ENCODE peak calls at places on chromosomes 4 and X, in six cellular contexts. One of them, this sample, is unnamed.

GRCh38 chrX:32985544-32985943 is 225.8 kb downstream of the DMD start:
- DNase-seq in CD8-positive, alpha-beta T cell: no peak
- DNase-seq in keratinocyte: no peak
- DNase-seq in neuronal stem cell: no peak
- DNase-seq in lower leg skin: no peak
- DNase-seq in AG04450: no peak
- DNase-seq in this sample: no peak

GRCh38 chrX:71492086-71493065 is 40.5 kb upstream of the OGT start:
- DNase-seq in neuronal stem cell: no peak
- DNase-seq in AG04450: no peak
- DNase-seq in keratinocyte: no peak
- DNase-seq in CD8-positive, alpha-beta T cell: peak
- DNase-seq in lower leg skin: peak
- DNase-seq in this sample: peak

GRCh38 chr4:73417973-73418372 is 13.9 kb downstream of the ALB start:
- DNase-seq in neuronal stem cell: peak
- DNase-seq in lower leg skin: no peak
- DNase-seq in keratinocyte: no peak
- DNase-seq in AG04450: no peak
- DNase-seq in CD8-positive, alpha-beta T cell: no peak
- DNase-seq in this sample: no peak

GRCh38 chrX:17689971-17690409 is 47.3 kb upstream of the SCML1 start:
- DNase-seq in CD8-positive, alpha-beta T cell: peak
- DNase-seq in neuronal stem cell: peak
- DNase-seq in lower leg skin: no peak
- DNase-seq in keratinocyte: no peak
- DNase-seq in AG04450: peak
- DNase-seq in this sample: no peak

GRCh38 chrX:19046343-19047215 is 62.7 kb upstream of the PHKA2 start:
- DNase-seq in CD8-positive, alpha-beta T cell: no peak
- DNase-seq in keratinocyte: no peak
- DNase-seq in neuronal stem cell: no peak
- DNase-seq in lower leg skin: no peak
- DNase-seq in AG04450: no peak
- DNase-seq in this sample: no peak

GRCh38 chr4:128776794-128777216 is 32.7 kb upstream of the JADE1 start:
- DNase-seq in keratinocyte: no peak
- DNase-seq in neuronal stem cell: no peak
- DNase-seq in CD8-positive, alpha-beta T cell: no peak
- DNase-seq in lower leg skin: no peak
- DNase-seq in AG04450: peak
- DNase-seq in this sample: no peak

GRCh38 chr4:88196523-88197185 is 38.2 kb upstream of the ABCG2 start:
- DNase-seq in keratinocyte: no peak
- DNase-seq in CD8-positive, alpha-beta T cell: no peak
- DNase-seq in neuronal stem cell: no peak
- DNase-seq in AG04450: no peak
- DNase-seq in lower leg skin: no peak
- DNase-seq in this sample: no peak

GRCh38 chr4:121706595-121707021 is 9.8 kb upstream of the ANXA5 start:
- DNase-seq in neuronal stem cell: no peak
- DNase-seq in CD8-positive, alpha-beta T cell: peak
- DNase-seq in keratinocyte: no peak
- DNase-seq in AG04450: no peak
- DNase-seq in lower leg skin: no peak
- DNase-seq in this sample: no peak

GRCh38 chr4:54091637-54092404 is 8.1 kb upstream of the GSX2 start:
- DNase-seq in CD8-positive, alpha-beta T cell: peak
- DNase-seq in neuronal stem cell: no peak
- DNase-seq in keratinocyte: peak
- DNase-seq in AG04450: no peak
- DNase-seq in lower leg skin: peak
- DNase-seq in this sample: peak

GRCh38 chr4:55087930-55088293 is 37.5 kb downstream of the KDR start:
- DNase-seq in keratinocyte: no peak
- DNase-seq in neuronal stem cell: no peak
- DNase-seq in AG04450: no peak
- DNase-seq in lower leg skin: no peak
- DNase-seq in CD8-positive, alpha-beta T cell: no peak
- DNase-seq in this sample: no peak

GRCh38 chr4:3442959-3443749 is 1.4 kb downstream of the HGFAC start:
- DNase-seq in keratinocyte: no peak
- DNase-seq in lower leg skin: no peak
- DNase-seq in CD8-positive, alpha-beta T cell: peak
- DNase-seq in neuronal stem cell: peak
- DNase-seq in AG04450: no peak
- DNase-seq in this sample: peak

GRCh38 chr4:185128272-185129119 is 14.6 kb upstream of the SLC25A4 start:
- DNase-seq in lower leg skin: no peak
- DNase-seq in neuronal stem cell: peak
- DNase-seq in AG04450: no peak
- DNase-seq in keratinocyte: no peak
- DNase-seq in CD8-positive, alpha-beta T cell: peak
- DNase-seq in this sample: peak

GRCh38 chr4:87559090-87559837 is 30.1 kb upstream of the SPARCL1 start:
- DNase-seq in CD8-positive, alpha-beta T cell: peak
- DNase-seq in lower leg skin: no peak
- DNase-seq in neuronal stem cell: peak
- DNase-seq in AG04450: no peak
- DNase-seq in keratinocyte: no peak
- DNase-seq in this sample: no peak

GRCh38 chrX:54415534-54416350 is 24.5 kb upstream of the TSR2 start:
- DNase-seq in CD8-positive, alpha-beta T cell: no peak
- DNase-seq in lower leg skin: no peak
- DNase-seq in AG04450: no peak
- DNase-seq in keratinocyte: no peak
- DNase-seq in neuronal stem cell: peak
- DNase-seq in this sample: no peak
- H3K4me3 ChIP-seq in CD8-positive, alpha-beta T cell: no peak
- H3K4me3 ChIP-seq in lower leg skin: no peak
- H3K4me3 ChIP-seq in AG04450: no peak
- H3K4me3 ChIP-seq in keratinocyte: no peak
- H3K4me3 ChIP-seq in neuronal stem cell: no peak
- H3K4me3 ChIP-seq in this sample: no peak

DNA sequence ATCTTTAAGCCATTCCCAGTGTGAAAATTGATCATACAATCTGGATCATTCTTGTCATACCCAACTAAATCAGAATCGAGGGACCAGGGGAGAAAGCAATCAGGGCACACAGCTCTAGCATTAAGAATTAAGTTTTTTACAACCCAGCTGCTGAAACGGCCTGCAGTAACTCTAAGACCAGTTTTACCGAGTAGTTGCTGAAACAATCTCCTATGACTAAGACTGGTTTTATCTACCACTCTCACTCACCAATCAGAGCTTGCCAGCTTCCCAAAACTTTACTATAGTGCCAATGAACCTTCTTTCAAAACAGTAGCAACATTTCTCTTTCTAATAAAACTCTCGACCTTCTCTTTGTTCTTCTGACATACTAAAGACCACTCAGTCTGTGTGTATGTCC is 2.8 kb upstream of the SAP30 start:
- DNase-seq in CD8-positive, alpha-beta T cell: no peak
- DNase-seq in keratinocyte: no peak
- DNase-seq in neuronal stem cell: no peak
- DNase-seq in lower leg skin: no peak
- DNase-seq in AG04450: no peak
- DNase-seq in this sample: no peak
- H3K4me3 ChIP-seq in CD8-positive, alpha-beta T cell: no peak
- H3K4me3 ChIP-seq in keratinocyte: no peak
- H3K4me3 ChIP-seq in neuronal stem cell: no peak
- H3K4me3 ChIP-seq in lower leg skin: no peak
- H3K4me3 ChIP-seq in AG04450: no peak
- H3K4me3 ChIP-seq in this sample: no peak

GRCh38 chr4:25913851-25914669 is at the start of gene SMIM20:
- DNase-seq in keratinocyte: peak
- DNase-seq in neuronal stem cell: peak
- DNase-seq in lower leg skin: peak
- DNase-seq in AG04450: peak
- DNase-seq in CD8-positive, alpha-beta T cell: peak
- DNase-seq in this sample: peak

GRCh38 chr4:25913056-25913850 is 767 bp upstream of the SMIM20 start:
- DNase-seq in neuronal stem cell: no peak
- DNase-seq in keratinocyte: no peak
- DNase-seq in CD8-positive, alpha-beta T cell: peak
- DNase-seq in lower leg skin: peak
- DNase-seq in AG04450: no peak
- DNase-seq in this sample: peak

GRCh38 chr4:25916870-25917269 is 2.9 kb downstream of the SMIM20 start:
- DNase-seq in neuronal stem cell: no peak
- DNase-seq in CD8-positive, alpha-beta T cell: no peak
- DNase-seq in AG04450: no peak
- DNase-seq in lower leg skin: no peak
- DNase-seq in keratinocyte: no peak
- DNase-seq in this sample: no peak

GRCh38 chr4:25915359-25915716 is 1.3 kb downstream of the SMIM20 start:
- DNase-seq in AG04450: no peak
- DNase-seq in CD8-positive, alpha-beta T cell: no peak
- DNase-seq in lower leg skin: no peak
- DNase-seq in neuronal stem cell: no peak
- DNase-seq in keratinocyte: no peak
- DNase-seq in this sample: no peak

GRCh38 chr4:25914670-25915358 is 794 bp downstream of the SMIM20 start:
- DNase-seq in neuronal stem cell: no peak
- DNase-seq in CD8-positive, alpha-beta T cell: no peak
- DNase-seq in lower leg skin: no peak
- DNase-seq in AG04450: no peak
- DNase-seq in keratinocyte: no peak
- DNase-seq in this sample: no peak
- H3K4me3 ChIP-seq in neuronal stem cell: peak
- H3K4me3 ChIP-seq in CD8-positive, alpha-beta T cell: peak
- H3K4me3 ChIP-seq in lower leg skin: peak
- H3K4me3 ChIP-seq in AG04450: peak
- H3K4me3 ChIP-seq in keratinocyte: peak
- H3K4me3 ChIP-seq in this sample: peak

DNA sequence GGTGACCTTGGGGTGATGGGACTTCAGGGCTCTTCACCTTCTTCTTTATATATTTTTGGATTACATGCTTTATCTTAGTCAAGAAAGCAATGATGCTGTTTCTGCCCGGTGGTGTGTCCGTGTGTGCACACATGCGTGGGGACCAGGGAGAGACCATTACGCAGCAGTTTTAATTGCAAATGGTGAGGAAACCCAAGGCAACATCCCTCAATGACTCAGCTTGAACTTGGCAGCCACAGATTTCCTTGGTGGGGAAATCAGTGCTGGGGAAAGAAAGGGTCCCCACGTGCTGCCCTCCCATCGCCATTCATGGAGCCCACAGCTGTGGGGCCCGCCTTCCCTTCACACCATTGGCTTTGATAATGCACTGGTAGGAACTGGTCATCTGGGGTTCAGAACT is 46.2 kb upstream of the C4orf50 start:
- DNase-seq in lower leg skin: no peak
- DNase-seq in neuronal stem cell: no peak
- DNase-seq in CD8-positive, alpha-beta T cell: no peak
- DNase-seq in AG04450: no peak
- DNase-seq in keratinocyte: no peak
- DNase-seq in this sample: no peak
- H3K4me3 ChIP-seq in lower leg skin: no peak
- H3K4me3 ChIP-seq in neuronal stem cell: no peak
- H3K4me3 ChIP-seq in CD8-positive, alpha-beta T cell: no peak
- H3K4me3 ChIP-seq in AG04450: no peak
- H3K4me3 ChIP-seq in keratinocyte: no peak
- H3K4me3 ChIP-seq in this sample: no peak

DNA sequence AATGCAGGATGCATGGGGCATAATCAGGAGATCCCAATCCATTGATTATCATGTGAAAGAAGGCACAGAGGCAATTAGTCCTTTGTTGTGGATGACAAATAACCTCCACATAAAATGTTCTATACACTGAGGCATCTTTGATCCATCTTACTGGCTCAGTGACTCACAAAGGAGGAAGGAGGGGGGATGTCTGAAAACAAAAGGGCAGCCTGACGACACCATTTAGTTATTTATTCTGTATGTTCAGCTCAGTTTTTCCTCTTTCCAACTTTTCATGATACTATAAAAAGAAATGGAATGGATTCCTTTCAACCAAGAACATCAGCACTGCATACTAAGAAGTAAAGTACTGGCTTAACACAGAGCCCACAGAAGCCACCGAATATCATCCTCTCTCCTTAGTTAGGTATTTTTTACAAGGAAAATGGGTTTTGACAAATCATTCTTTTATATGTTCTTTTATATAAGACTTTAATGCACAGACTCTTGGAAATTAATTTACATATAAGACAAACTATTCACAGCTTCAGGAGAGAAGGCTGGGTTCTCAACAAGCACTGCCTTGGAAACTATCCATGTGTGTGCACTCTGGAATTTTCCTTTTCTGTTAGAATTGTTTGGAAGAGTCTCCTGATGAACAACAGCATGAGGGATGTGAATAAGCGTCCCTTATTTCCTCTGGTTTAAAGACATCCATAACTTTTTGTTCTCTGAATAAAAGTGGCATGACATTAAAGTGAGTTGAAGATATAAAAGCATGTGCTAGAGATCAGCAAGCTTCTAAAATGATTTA is 135.6 kb downstream of the TSPAN5 start:
- DNase-seq in keratinocyte: no peak
- DNase-seq in neuronal stem cell: peak
- DNase-seq in lower leg skin: no peak
- DNase-seq in AG04450: peak
- DNase-seq in CD8-positive, alpha-beta T cell: no peak
- DNase-seq in this sample: no peak
- H3K4me3 ChIP-seq in keratinocyte: peak
- H3K4me3 ChIP-seq in neuronal stem cell: no peak
- H3K4me3 ChIP-seq in lower leg skin: no peak
- H3K4me3 ChIP-seq in AG04450: no peak
- H3K4me3 ChIP-seq in CD8-positive, alpha-beta T cell: no peak
- H3K4me3 ChIP-seq in this sample: no peak

DNA sequence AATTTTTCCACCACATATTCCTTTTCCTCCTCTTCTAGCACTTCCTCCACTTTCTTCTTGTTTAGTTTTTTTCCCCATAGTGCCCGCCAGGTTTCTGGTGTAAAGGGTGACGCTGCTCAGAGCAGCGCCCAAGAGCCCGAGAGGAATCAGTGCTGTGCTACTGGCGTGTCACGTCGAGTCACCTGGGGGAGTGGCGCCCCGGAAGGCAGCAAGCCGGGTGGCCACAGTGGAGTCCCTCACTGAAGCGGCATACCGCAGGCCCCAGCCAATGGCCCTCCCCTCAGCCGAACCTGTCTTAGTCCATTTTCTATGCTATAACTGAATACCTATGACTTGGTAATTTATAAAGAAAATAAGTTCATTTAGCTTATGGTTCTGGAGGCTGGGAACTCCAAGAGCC is 51.5 kb downstream of the SPIN4 start:
- DNase-seq in lower leg skin: no peak
- DNase-seq in AG04450: no peak
- DNase-seq in neuronal stem cell: no peak
- DNase-seq in keratinocyte: no peak
- DNase-seq in CD8-positive, alpha-beta T cell: no peak
- DNase-seq in this sample: no peak
- H3K4me3 ChIP-seq in lower leg skin: no peak
- H3K4me3 ChIP-seq in AG04450: no peak
- H3K4me3 ChIP-seq in neuronal stem cell: no peak
- H3K4me3 ChIP-seq in keratinocyte: no peak
- H3K4me3 ChIP-seq in CD8-positive, alpha-beta T cell: no peak
- H3K4me3 ChIP-seq in this sample: no peak

GRCh38 chr4:38621004-38621684 is 42.9 kb upstream of the KLF3 start:
- DNase-seq in keratinocyte: peak
- DNase-seq in lower leg skin: no peak
- DNase-seq in neuronal stem cell: no peak
- DNase-seq in CD8-positive, alpha-beta T cell: no peak
- DNase-seq in AG04450: peak
- DNase-seq in this sample: peak
- H3K4me3 ChIP-seq in keratinocyte: no peak
- H3K4me3 ChIP-seq in lower leg skin: no peak
- H3K4me3 ChIP-seq in neuronal stem cell: no peak
- H3K4me3 ChIP-seq in CD8-positive, alpha-beta T cell: no peak
- H3K4me3 ChIP-seq in AG04450: no peak
- H3K4me3 ChIP-seq in this sample: no peak

GRCh38 chrX:151701531-151701930 is 6.3 kb downstream of the PRRG3 start:
- DNase-seq in CD8-positive, alpha-beta T cell: no peak
- DNase-seq in keratinocyte: no peak
- DNase-seq in AG04450: no peak
- DNase-seq in lower leg skin: peak
- DNase-seq in neuronal stem cell: no peak
- DNase-seq in this sample: no peak
- H3K4me3 ChIP-seq in CD8-positive, alpha-beta T cell: no peak
- H3K4me3 ChIP-seq in keratinocyte: no peak
- H3K4me3 ChIP-seq in AG04450: no peak
- H3K4me3 ChIP-seq in lower leg skin: no peak
- H3K4me3 ChIP-seq in neuronal stem cell: no peak
- H3K4me3 ChIP-seq in this sample: no peak

This sample was measured in upper lobe of left lung.